ENCODE peak calls at places on chromosomes 6 and 20, in six cellular contexts. U is neural progenitor cell, Q is OCI-LY7, H is hepatocyte, D is GM23338, R is PC-3. J is an unnamed sample. For H3K4me1 and H3K79me2, the result is how much of the 10 kb centered on the place peaks cover.

GRCh38 chr6:111428803-111429202 is 54.2 kb downstream of the REV3L start:
- DNase-seq in R (no peak), H (no peak), D (no peak), U (no peak), Q (no peak), J (no peak)

GRCh38 chr6:106069478-106069877 is 16.7 kb upstream of the PRDM1 start:
- DNase-seq in D (no peak), H (peak), R (peak), U (no peak), Q (no peak), J (peak)

GRCh38 chr20:9591080-9591479 is 76.7 kb downstream of the LAMP5 start:
- DNase-seq in H (no peak), R (no peak), U (no peak), D (no peak), Q (no peak), J (no peak)

GRCh38 chr6:34360556-34360955 is 31.9 kb downstream of the NUDT3 start:
- DNase-seq in H (no peak), D (no peak), R (no peak), Q (no peak), U (no peak), J (peak)

GRCh38 chr6:30325873-30326445 is 768 bp upstream of the TRIM39 start:
- DNase-seq in Q (peak), H (peak), R (no peak), U (peak), D (peak), J (peak)

GRCh38 chr6:170206931-170207431 is 83.9 kb downstream of the DLL1 start:
- DNase-seq in H (no peak), U (no peak), R (no peak), Q (no peak), D (no peak), J (no peak)

GRCh38 chr6:17305219-17306001 is 24.2 kb downstream of the RBM24 start:
- DNase-seq in U (peak), Q (no peak), R (no peak), D (peak), H (no peak), J (peak)

GRCh38 chr6:22956029-22956715 is 386.8 kb downstream of the HDGFL1 start:
- DNase-seq in H (peak), Q (no peak), D (no peak), U (no peak), R (no peak), J (no peak)

GRCh38 chr6:118551063-118551672 is 3.1 kb downstream of the PLN start:
- DNase-seq in Q (peak), U (peak), R (peak), D (peak), H (peak), J (peak)

GRCh38 chr20:51531712-51532456 is 10.6 kb downstream of the NFATC2 start:
- DNase-seq in R (no peak), U (no peak), D (no peak), Q (no peak), H (no peak), J (no peak)

GRCh38 chr20:51532577-51533191 is 9.8 kb downstream of the NFATC2 start:
- DNase-seq in Q (no peak), D (no peak), U (no peak), H (no peak), R (peak), J (peak)

GRCh38 chr20:51529758-51530157 is 12.8 kb downstream of the NFATC2 start:
- DNase-seq in Q (peak), R (no peak), U (no peak), D (no peak), H (no peak), J (no peak)

GRCh38 chr20:51529027-51529749 is 13.3 kb downstream of the NFATC2 start:
- DNase-seq in Q (no peak), R (no peak), H (peak), D (no peak), U (no peak), J (peak)

DNA sequence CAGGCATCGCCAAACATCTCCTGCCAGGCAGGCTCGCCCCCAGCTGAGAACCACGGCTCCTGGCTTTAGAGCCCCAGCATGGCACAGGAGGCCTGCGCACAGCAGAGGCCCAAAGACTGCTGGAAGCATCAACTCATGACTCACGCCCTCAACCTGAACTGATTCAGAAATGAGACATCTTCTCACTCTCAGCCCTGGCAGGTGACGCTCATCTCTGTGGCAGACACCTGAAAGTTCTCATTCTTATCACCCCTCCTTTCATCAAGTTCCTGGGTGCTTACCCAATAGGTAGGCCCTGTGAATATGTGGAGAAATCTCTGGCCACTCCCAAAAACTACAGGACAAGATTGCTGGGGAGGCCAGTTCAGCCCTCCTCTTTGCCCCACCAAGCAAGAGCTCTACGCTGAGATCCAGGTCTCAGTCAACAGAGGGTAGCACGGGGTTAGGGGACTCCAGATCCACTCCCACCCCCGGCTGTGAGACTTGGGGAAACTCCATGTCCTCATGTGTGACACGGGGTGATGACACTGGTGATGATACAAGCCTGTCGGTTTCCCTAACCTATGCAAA is 11.3 kb downstream of the NFATC2 start:
- DNase-seq in R (peak), D (no peak), U (no peak), H (no peak), Q (no peak), J (peak)
- H3K4me1 ChIP-seq in R (under half), D (under half), U (under half), H (under half), Q (half or more), J (under half)

GRCh38 chr6:25892877-25893276 is 18.8 kb upstream of the SLC17A3 start:
- DNase-seq in R (no peak), Q (no peak), D (no peak), H (no peak), U (no peak), J (no peak)
- TF ChIP-seq EZH2phosphoT487 in R (no peak), Q (no peak), D (no peak), H (no peak), U (no peak), J (no peak)

GRCh38 chr6:121641158-121641557 is 205.7 kb downstream of the GJA1 start:
- DNase-seq in U (no peak), H (no peak), R (no peak), Q (no peak), D (no peak), J (no peak)
- H3K79me2 ChIP-seq in U (under half), H (under half), R (under half), Q (under half), D (under half), J (under half)

GRCh38 chr6:32192608-32193039 is at the start of gene GPSM3:
- DNase-seq in U (no peak), R (no peak), H (no peak), D (peak), Q (peak), J (peak)

GRCh38 chr6:32195902-32196681 is 3.6 kb upstream of the GPSM3 start:
- DNase-seq in D (peak), H (peak), U (peak), Q (peak), R (peak), J (peak)

GRCh38 chr6:32195652-32195901 is 3.1 kb upstream of the GPSM3 start:
- DNase-seq in D (peak), Q (peak), H (peak), U (peak), R (peak), J (peak)

GRCh38 chr6:32194825-32195651 is 2.6 kb upstream of the GPSM3 start:
- DNase-seq in D (peak), Q (peak), H (peak), U (peak), R (peak), J (peak)

DNA sequence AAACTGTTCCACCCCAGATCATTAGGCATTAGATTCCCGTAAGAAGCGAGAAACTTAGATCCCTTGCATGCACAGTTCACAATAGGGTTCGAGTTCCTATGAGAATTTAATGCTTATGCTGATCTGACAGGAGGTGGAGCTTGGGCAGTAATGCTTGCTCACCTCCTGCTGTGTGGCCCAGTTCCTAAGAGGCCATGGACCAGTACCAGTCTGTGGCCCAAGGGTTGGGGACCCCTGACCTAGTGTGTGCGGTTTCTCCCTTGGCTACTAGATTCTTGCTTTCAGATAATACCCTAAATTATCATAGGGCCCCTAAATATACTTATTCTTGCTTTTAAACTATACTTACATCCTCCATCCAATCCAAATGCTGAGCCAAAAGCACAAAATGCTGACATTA is 1.9 kb upstream of the GPSM3 start:
- DNase-seq in Q (no peak), U (no peak), H (no peak), R (no peak), D (no peak), J (no peak)
- H3K4me1 ChIP-seq in Q (half or more), U (under half), H (under half), R (under half), D (half or more), J (under half)

GRCh38 chr6:56652994-56653393 is 10.3 kb upstream of the DST start:
- DNase-seq in D (no peak), H (no peak), U (no peak), R (peak), Q (no peak), J (peak)
- TF ChIP-seq EZH2phosphoT487 in D (no peak), H (no peak), U (no peak), R (no peak), Q (no peak), J (no peak)

GRCh38 chr6:3268680-3269079 is 9.9 kb downstream of the PSMG4 start:
- DNase-seq in R (no peak), Q (no peak), D (no peak), H (no peak), U (no peak), J (no peak)

GRCh38 chr6:3266170-3266569 is 7.4 kb downstream of the PSMG4 start:
- DNase-seq in H (no peak), R (no peak), U (no peak), D (no peak), Q (no peak), J (no peak)

GRCh38 chr6:3265671-3266070 is 6.9 kb downstream of the PSMG4 start:
- DNase-seq in H (no peak), D (no peak), Q (no peak), U (no peak), R (no peak), J (no peak)

GRCh38 chr6:3269412-3269975 is 10.7 kb downstream of the PSMG4 start:
- DNase-seq in D (no peak), H (no peak), Q (no peak), R (no peak), U (no peak), J (no peak)

GRCh38 chr6:3267162-3267561 is 8.4 kb downstream of the PSMG4 start:
- DNase-seq in R (no peak), D (no peak), Q (no peak), U (no peak), H (no peak), J (no peak)
- H3K79me2 ChIP-seq in R (under half), D (half or more), Q (under half), U (under half), H (under half), J (under half)

GRCh38 chr20:11604339-11604738 is 313.4 kb upstream of the BTBD3 start:
- DNase-seq in U (no peak), D (no peak), H (no peak), R (no peak), Q (no peak), J (no peak)
- H3K4me1 ChIP-seq in U (under half), D (under half), H (under half), R (under half), Q (under half), J (under half)

GRCh38 chr20:1327241-1327653 is 1.7 kb downstream of the SDCBP2 start:
- DNase-seq in U (no peak), H (peak), Q (no peak), D (no peak), R (peak), J (peak)
- TF ChIP-seq EZH2phosphoT487 in U (no peak), H (no peak), Q (no peak), D (no peak), R (no peak), J (no peak)

J was measured in GM23248.